ENCODE peak calls at places on chromosomes 4 and X, in six cellular contexts. P, D, K, C, A and G are unnamed samples.

GRCh38 chr4:85720736-85721135 is 245.8 kb downstream of the ARHGAP24 start:
- DNase-seq in P (no peak), D (no peak), K (peak), C (no peak), A (no peak), G (peak)

GRCh38 chr4:53804719-53805118 is 213.4 kb upstream of the LNX1 start:
- DNase-seq in P (no peak), D (peak), K (peak), C (peak), A (peak), G (no peak)

GRCh38 chr4:112140536-112140935 is 4.7 kb upstream of the FAM241A start:
- DNase-seq in P (no peak), D (no peak), K (no peak), C (no peak), A (no peak), G (no peak)

GRCh38 chr4:80153800-80154546 is 43.3 kb upstream of the PRDM8 start:
- DNase-seq in P (no peak), D (no peak), K (peak), C (no peak), A (no peak), G (no peak)

GRCh38 chr4:169201144-169202124 is 69.3 kb downstream of the SH3RF1 start:
- DNase-seq in P (no peak), D (no peak), K (peak), C (no peak), A (no peak), G (peak)

GRCh38 chrX:144219035-144219434 is 335.2 kb downstream of the UBE2NL start:
- DNase-seq in P (no peak), D (peak), K (peak), C (no peak), A (peak), G (no peak)

GRCh38 chrX:150935466-150935865 is 37.0 kb upstream of the CD99L2 start:
- DNase-seq in P (peak), D (no peak), K (peak), C (no peak), A (no peak), G (peak)

GRCh38 chr4:25552580-25553271 is 102.9 kb upstream of the SLC34A2 start:
- DNase-seq in P (no peak), D (peak), K (peak), C (no peak), A (peak), G (no peak)

GRCh38 chr4:102787096-102787867 is 26.5 kb upstream of the MANBA start:
- DNase-seq in P (peak), D (no peak), K (peak), C (peak), A (no peak), G (peak)

GRCh38 chr4:6957994-6958393 is 48.4 kb downstream of the TBC1D14 start:
- DNase-seq in P (no peak), D (no peak), K (no peak), C (no peak), A (no peak), G (no peak)

DNA sequence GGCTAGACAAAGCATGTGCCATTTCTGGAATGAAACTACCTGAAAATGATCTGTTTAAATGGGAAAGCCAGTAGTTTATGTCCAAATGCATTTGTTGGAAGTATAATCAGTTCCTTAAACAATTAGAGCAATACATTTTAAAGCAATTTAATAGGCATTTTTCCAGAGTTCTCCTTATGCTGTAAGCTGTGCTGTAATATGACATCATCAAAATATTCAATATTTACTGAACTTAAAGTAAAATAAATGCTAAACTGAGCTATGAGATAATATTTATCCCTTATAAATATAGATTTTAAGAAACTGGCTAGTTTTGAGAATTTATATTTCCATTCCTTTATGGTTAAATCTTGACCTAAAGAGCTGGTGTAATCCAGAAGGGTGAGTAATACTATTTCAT is 7.9 kb downstream of the SLC4A4 start:
- DNase-seq in P (no peak), D (no peak), K (no peak), C (no peak), A (no peak), G (no peak)
- H3K4me3 ChIP-seq in P (no peak), D (no peak), K (no peak), C (no peak), A (no peak), G (no peak)

GRCh38 chrX:19881559-19881958 is 5.8 kb downstream of the SH3KBP1 start:
- DNase-seq in P (no peak), D (no peak), K (no peak), C (no peak), A (no peak), G (no peak)

GRCh38 chrX:19879742-19880378 is 7.5 kb downstream of the SH3KBP1 start:
- DNase-seq in P (no peak), D (no peak), K (no peak), C (no peak), A (no peak), G (no peak)

GRCh38 chrX:19877431-19877830 is 10.0 kb downstream of the SH3KBP1 start:
- DNase-seq in P (no peak), D (no peak), K (no peak), C (no peak), A (no peak), G (no peak)

GRCh38 chrX:19876962-19877361 is 10.4 kb downstream of the SH3KBP1 start:
- DNase-seq in P (no peak), D (no peak), K (no peak), C (no peak), A (no peak), G (no peak)

DNA sequence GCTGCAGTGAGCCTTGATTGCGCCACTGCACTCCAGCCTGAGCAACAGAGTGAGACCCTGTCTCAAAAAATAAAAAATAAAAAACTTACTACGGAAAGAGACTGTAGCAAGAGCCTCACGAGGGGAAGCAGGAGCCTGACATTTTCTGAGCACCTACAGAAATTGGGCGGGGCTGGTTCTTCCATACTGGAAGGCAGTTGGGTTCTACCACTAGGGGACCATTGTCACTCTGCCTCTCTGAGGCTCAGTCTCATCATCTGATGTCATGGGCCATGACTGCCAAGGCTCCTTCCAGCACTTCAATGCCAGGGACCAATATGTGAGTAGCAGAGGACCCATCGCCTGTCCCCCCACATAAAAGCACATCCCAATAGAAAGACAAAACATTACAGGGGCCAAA is 8.2 kb downstream of the SH3KBP1 start:
- DNase-seq in P (no peak), D (no peak), K (no peak), C (no peak), A (no peak), G (no peak)
- H3K4me3 ChIP-seq in P (no peak), D (no peak), K (no peak), C (no peak), A (no peak), G (no peak)

GRCh38 chr4:88230953-88231835 is 53.2 kb downstream of the PPM1K start:
- DNase-seq in P (no peak), D (no peak), K (peak), C (no peak), A (no peak), G (peak)
- H3K4me3 ChIP-seq in P (peak), D (no peak), K (peak), C (no peak), A (no peak), G (peak)

DNA sequence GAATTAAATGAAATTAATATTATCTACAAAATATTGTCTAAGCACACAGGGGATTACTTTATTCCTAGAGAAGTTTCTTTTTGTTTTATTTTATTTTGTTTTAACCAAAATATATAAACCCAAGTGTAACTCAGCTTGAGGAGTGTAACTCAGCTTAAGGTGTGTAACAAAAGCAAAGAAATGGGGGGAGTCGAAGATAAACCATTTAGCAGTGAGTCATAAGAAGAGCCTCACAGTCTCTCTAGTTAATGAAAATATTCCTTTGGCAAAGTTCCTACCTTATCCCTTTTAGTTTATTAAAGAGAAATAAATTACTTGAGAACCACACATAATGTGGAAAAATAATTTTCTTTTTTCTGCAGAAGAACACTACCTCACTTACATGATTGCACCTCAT is 261.8 kb downstream of the KCTD8 start:
- DNase-seq in P (no peak), D (no peak), K (no peak), C (no peak), A (no peak), G (peak)
- H3K4me3 ChIP-seq in P (no peak), D (no peak), K (no peak), C (no peak), A (no peak), G (no peak)

DNA sequence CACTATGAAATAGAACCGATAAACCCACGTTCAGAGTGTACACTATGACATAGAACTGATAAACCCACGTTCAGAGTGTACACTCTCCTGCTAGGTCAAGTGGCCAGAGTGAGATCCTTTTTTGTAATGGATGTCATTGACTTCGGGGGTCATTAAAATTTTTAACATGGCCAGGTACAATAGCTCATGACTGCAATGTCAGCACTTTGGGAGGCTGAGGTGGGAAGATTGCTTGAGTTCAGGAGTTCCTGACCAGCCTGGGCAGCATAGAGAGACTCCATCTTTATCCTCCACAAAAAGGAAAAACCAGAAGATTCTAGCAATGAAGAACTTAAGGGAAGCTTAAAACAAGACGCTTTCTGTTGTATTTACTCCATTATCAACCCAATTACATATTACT is 439.7 kb upstream of the FRG1 start:
- DNase-seq in P (no peak), D (no peak), K (no peak), C (no peak), A (no peak), G (no peak)
- H3K4me3 ChIP-seq in P (no peak), D (no peak), K (no peak), C (no peak), A (no peak), G (no peak)